ENCODE peak calls at places on chromosomes 7 and 10, in eight cellular contexts. H is brain pericyte; V is natural killer cell; C is tibial nerve; M is HCEC 1CT; J is NCI-H1105 treated with DMSO at 0.1 percent for 48 hours; X is activated CD4-positive, alpha-beta T cell treated with anti-CD3 and anti-CD28 coated beads for 24 hours; Q is SW480. D is an unnamed sample.

GRCh38 chr7:129952164-129952652 is 552 bp downstream of the UBE2H start:
- DNase-seq in H (no peak), V (no peak), C (no peak), M (peak), J (no peak), X (no peak), Q (peak), D (no peak)

GRCh38 chr10:59098387-59098786 is 78.1 kb upstream of the PHYHIPL start:
- DNase-seq in H (no peak), V (no peak), C (no peak), M (peak), J (no peak), X (no peak), Q (no peak), D (no peak)

GRCh38 chr10:71837085-71837827 is 13.8 kb downstream of the PSAP start:
- DNase-seq in H (no peak), V (no peak), C (no peak), M (no peak), J (no peak), X (no peak), Q (no peak), D (no peak)

GRCh38 chr7:88259656-88260380 is 40.0 kb upstream of the SRI start:
- DNase-seq in H (no peak), V (no peak), C (no peak), M (no peak), J (no peak), X (no peak), Q (no peak), D (no peak)

GRCh38 chr7:4158406-4158805 is 523.7 kb upstream of the FOXK1 start:
- DNase-seq in H (no peak), V (no peak), C (no peak), M (no peak), J (no peak), X (no peak), Q (no peak), D (no peak)

GRCh38 chr7:52825611-52826010 is 209.8 kb upstream of the POM121L12 start:
- DNase-seq in H (no peak), V (no peak), C (no peak), M (no peak), J (no peak), X (no peak), Q (no peak), D (no peak)

GRCh38 chr7:16670021-16670420 is 24.0 kb downstream of the BZW2 start:
- DNase-seq in H (no peak), V (no peak), C (no peak), M (peak), J (no peak), X (no peak), Q (no peak), D (no peak)

GRCh38 chr7:85004402-85004801 is 182.5 kb downstream of the SEMA3D start:
- DNase-seq in H (peak), V (no peak), C (no peak), M (peak), J (no peak), X (no peak), Q (no peak), D (no peak)